ENCODE peak calls at places on chromosomes 11 and 22, in five cellular contexts. One of them, this sample, is unnamed.

GRCh38 chr11:3074912-3075589 is 17.8 kb upstream of the CARS1 start:
- DNase-seq in suprapubic skin: no peak
- DNase-seq in IMR-90: no peak
- DNase-seq in Peyer's patch: no peak
- DNase-seq in colonic mucosa: peak; percentile 65
- DNase-seq in this sample: peak; percentile 21

GRCh38 chr11:94141511-94142307 is 13.1 kb downstream of the PANX1 start:
- DNase-seq in suprapubic skin: no peak
- DNase-seq in IMR-90: no peak
- DNase-seq in Peyer's patch: no peak
- DNase-seq in colonic mucosa: no peak
- DNase-seq in this sample: no peak

GRCh38 chr22:36599771-36600170 is 70.8 kb upstream of the EIF3D start:
- DNase-seq in suprapubic skin: no peak
- DNase-seq in IMR-90: no peak
- DNase-seq in Peyer's patch: no peak
- DNase-seq in colonic mucosa: no peak
- DNase-seq in this sample: no peak

GRCh38 chr22:42933783-42934144 is 76.7 kb upstream of the ARFGAP3 start:
- DNase-seq in suprapubic skin: no peak
- DNase-seq in IMR-90: peak; percentile 97
- DNase-seq in Peyer's patch: no peak
- DNase-seq in colonic mucosa: no peak
- DNase-seq in this sample: peak; percentile 77

GRCh38 chr22:28426346-28427132 is 253.1 kb downstream of the TTC28 start:
- DNase-seq in suprapubic skin: no peak
- DNase-seq in IMR-90: peak; percentile 52
- DNase-seq in Peyer's patch: no peak
- DNase-seq in colonic mucosa: no peak
- DNase-seq in this sample: no peak

GRCh38 chr11:64052436-64052835 is 16.7 kb downstream of the FLRT1 start:
- DNase-seq in suprapubic skin: no peak
- DNase-seq in IMR-90: no peak
- DNase-seq in Peyer's patch: no peak
- DNase-seq in colonic mucosa: no peak
- DNase-seq in this sample: no peak

GRCh38 chr11:60939301-60939700 is 12.7 kb downstream of the SLC15A3 start:
- DNase-seq in suprapubic skin: no peak
- DNase-seq in IMR-90: no peak
- DNase-seq in Peyer's patch: no peak
- DNase-seq in colonic mucosa: no peak
- DNase-seq in this sample: no peak

GRCh38 chr22:24952837-24953293 is 349 bp downstream of the KIAA1671 start:
- DNase-seq in suprapubic skin: peak; percentile 77
- DNase-seq in IMR-90: peak; percentile 7
- DNase-seq in Peyer's patch: no peak
- DNase-seq in colonic mucosa: peak; percentile 59
- DNase-seq in this sample: no peak

GRCh38 chr11:131504199-131504949 is 134.0 kb downstream of the NTM start:
- DNase-seq in suprapubic skin: no peak
- DNase-seq in IMR-90: no peak
- DNase-seq in Peyer's patch: no peak
- DNase-seq in colonic mucosa: no peak
- DNase-seq in this sample: no peak

GRCh38 chr11:80980221-80980620 is 1539.4 kb upstream of the TENM4 start:
- DNase-seq in suprapubic skin: no peak
- DNase-seq in IMR-90: no peak
- DNase-seq in Peyer's patch: no peak
- DNase-seq in colonic mucosa: no peak
- DNase-seq in this sample: peak; percentile 58

GRCh38 chr22:42335839-42336378 is 65.5 kb upstream of the TCF20 start:
- DNase-seq in suprapubic skin: no peak
- DNase-seq in IMR-90: no peak
- DNase-seq in Peyer's patch: no peak
- DNase-seq in colonic mucosa: peak; percentile 38
- DNase-seq in this sample: no peak

GRCh38 chr11:128157423-128158298 is 429.7 kb downstream of the ETS1 start:
- DNase-seq in suprapubic skin: no peak
- DNase-seq in IMR-90: peak; percentile 78
- DNase-seq in Peyer's patch: peak; percentile 55
- DNase-seq in colonic mucosa: peak; percentile 60
- DNase-seq in this sample: no peak

GRCh38 chr11:126748097-126748756 is 252.3 kb downstream of the KIRREL3 start:
- DNase-seq in suprapubic skin: no peak
- DNase-seq in IMR-90: no peak
- DNase-seq in Peyer's patch: no peak
- DNase-seq in colonic mucosa: no peak
- DNase-seq in this sample: no peak

GRCh38 chr11:1531961-1532586 is 40.0 kb downstream of the DUSP8 start:
- DNase-seq in suprapubic skin: no peak
- DNase-seq in IMR-90: no peak
- DNase-seq in Peyer's patch: no peak
- DNase-seq in colonic mucosa: no peak
- DNase-seq in this sample: no peak

GRCh38 chr11:13207270-13207664 is 70.3 kb upstream of the BMAL1 start:
- DNase-seq in suprapubic skin: no peak
- DNase-seq in IMR-90: no peak
- DNase-seq in Peyer's patch: no peak
- DNase-seq in colonic mucosa: no peak
- DNase-seq in this sample: no peak

GRCh38 chr11:103494491-103494890 is 385.3 kb downstream of the DYNC2H1 start:
- DNase-seq in suprapubic skin: no peak
- DNase-seq in IMR-90: no peak
- DNase-seq in Peyer's patch: no peak
- DNase-seq in colonic mucosa: no peak
- DNase-seq in this sample: no peak

GRCh38 chr22:44764974-44765373 is 12.6 kb downstream of the ARHGAP8 start:
- DNase-seq in suprapubic skin: no peak
- DNase-seq in IMR-90: no peak
- DNase-seq in Peyer's patch: no peak
- DNase-seq in colonic mucosa: no peak
- DNase-seq in this sample: no peak

GRCh38 chr11:60615497-60615896 is 83.9 kb upstream of the MS4A8 start:
- DNase-seq in suprapubic skin: no peak
- DNase-seq in IMR-90: no peak
- DNase-seq in Peyer's patch: no peak
- DNase-seq in colonic mucosa: no peak
- DNase-seq in this sample: no peak

GRCh38 chr22:25449781-25450317 is 114.6 kb upstream of the GRK3 start:
- DNase-seq in suprapubic skin: no peak
- DNase-seq in IMR-90: no peak
- DNase-seq in Peyer's patch: no peak
- DNase-seq in colonic mucosa: no peak
- DNase-seq in this sample: no peak

GRCh38 chr11:13620063-13620462 is 48.4 kb upstream of the FAR1 start:
- DNase-seq in suprapubic skin: no peak
- DNase-seq in IMR-90: no peak
- DNase-seq in Peyer's patch: no peak
- DNase-seq in colonic mucosa: no peak
- DNase-seq in this sample: no peak

GRCh38 chr11:3022982-3023381 is 30.9 kb upstream of the NAP1L4 start:
- DNase-seq in suprapubic skin: no peak
- DNase-seq in IMR-90: peak; percentile 49
- DNase-seq in Peyer's patch: no peak
- DNase-seq in colonic mucosa: no peak
- DNase-seq in this sample: no peak

GRCh38 chr11:63761173-63761572 is 7.4 kb downstream of the ZFTA start:
- DNase-seq in suprapubic skin: no peak
- DNase-seq in IMR-90: no peak
- DNase-seq in Peyer's patch: no peak
- DNase-seq in colonic mucosa: no peak
- DNase-seq in this sample: no peak

GRCh38 chr11:12243511-12243910 is 133.1 kb downstream of the MICAL2 start:
- DNase-seq in suprapubic skin: no peak
- DNase-seq in IMR-90: no peak
- DNase-seq in Peyer's patch: no peak
- DNase-seq in colonic mucosa: no peak
- DNase-seq in this sample: no peak

GRCh38 chr11:12165237-12165875 is 55.0 kb downstream of the MICAL2 start:
- DNase-seq in suprapubic skin: no peak
- DNase-seq in IMR-90: no peak
- DNase-seq in Peyer's patch: no peak
- DNase-seq in colonic mucosa: no peak
- DNase-seq in this sample: no peak

GRCh38 chr11:68959465-68960298 is 21.1 kb downstream of the MRGPRD start:
- DNase-seq in suprapubic skin: no peak
- DNase-seq in IMR-90: no peak
- DNase-seq in Peyer's patch: no peak
- DNase-seq in colonic mucosa: no peak
- DNase-seq in this sample: no peak

GRCh38 chr11:68958211-68958610 is 22.6 kb downstream of the MRGPRD start:
- DNase-seq in suprapubic skin: no peak
- DNase-seq in IMR-90: no peak
- DNase-seq in Peyer's patch: no peak
- DNase-seq in colonic mucosa: no peak
- DNase-seq in this sample: no peak

GRCh38 chr11:68956547-68957254 is 24.1 kb downstream of the MRGPRD start:
- DNase-seq in suprapubic skin: no peak
- DNase-seq in IMR-90: no peak
- DNase-seq in Peyer's patch: no peak
- DNase-seq in colonic mucosa: no peak
- DNase-seq in this sample: no peak

GRCh38 chr11:68954970-68955958 is 25.5 kb downstream of the MRGPRD start:
- DNase-seq in suprapubic skin: no peak
- DNase-seq in IMR-90: peak; percentile 45
- DNase-seq in Peyer's patch: no peak
- DNase-seq in colonic mucosa: peak; percentile 73
- DNase-seq in this sample: no peak

DNA sequence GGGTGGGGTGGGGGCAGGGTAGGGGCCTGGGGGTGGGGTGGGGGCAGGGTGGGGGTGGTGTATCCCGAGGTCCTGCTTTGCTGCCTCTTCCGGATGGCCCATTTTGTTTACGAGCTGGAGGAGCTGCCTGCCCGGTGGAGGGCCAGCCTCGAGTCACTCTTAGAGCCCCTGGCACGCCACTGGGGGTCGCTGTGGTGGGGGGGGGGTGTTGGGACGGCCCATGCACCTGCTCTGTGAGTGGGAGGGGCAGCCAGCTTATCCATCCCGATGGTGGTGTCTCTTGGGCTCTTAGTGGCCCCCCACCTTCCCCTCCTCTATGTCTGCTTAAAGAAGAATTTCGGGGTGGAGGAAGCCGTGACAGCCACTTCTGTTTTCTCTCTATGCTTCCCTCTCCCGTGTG is 24.6 kb downstream of the MRGPRD start:
- DNase-seq in suprapubic skin: no peak
- DNase-seq in IMR-90: no peak
- DNase-seq in Peyer's patch: no peak
- DNase-seq in colonic mucosa: no peak
- DNase-seq in this sample: no peak
- TF ChIP-seq CTCF in suprapubic skin: peak; percentile 17
- TF ChIP-seq CTCF in IMR-90: peak; percentile 30
- TF ChIP-seq CTCF in Peyer's patch: peak; percentile 26
- TF ChIP-seq CTCF in colonic mucosa: no peak
- TF ChIP-seq CTCF in this sample: peak; percentile 43

DNA sequence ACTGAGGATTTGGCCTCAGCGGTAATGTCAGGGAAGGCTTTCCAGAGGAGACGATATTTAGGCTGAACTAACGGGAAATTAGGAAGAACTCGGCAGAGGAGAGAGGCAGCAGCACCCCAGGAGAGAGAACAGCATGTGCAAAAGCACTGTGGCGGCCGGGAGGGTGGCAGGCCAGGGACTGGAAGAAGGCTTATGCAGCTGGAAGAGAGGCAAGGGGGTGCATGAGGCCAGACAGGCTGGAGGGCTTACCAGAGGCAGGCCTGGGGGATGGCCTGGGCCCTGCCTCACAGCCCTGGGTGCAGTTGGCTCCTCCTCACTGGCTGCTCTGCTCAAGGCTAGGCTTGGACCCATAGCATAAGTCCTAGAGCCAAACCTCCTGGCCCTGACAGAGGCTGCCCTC is 7.7 kb upstream of the NPAS4 start:
- DNase-seq in suprapubic skin: no peak
- DNase-seq in IMR-90: no peak
- DNase-seq in Peyer's patch: no peak
- DNase-seq in colonic mucosa: no peak
- DNase-seq in this sample: no peak
- H3K4me3 ChIP-seq in suprapubic skin: no peak overlapping the region
- H3K4me3 ChIP-seq in IMR-90: no peak overlapping the region
- H3K4me3 ChIP-seq in Peyer's patch: no peak overlapping the region
- H3K4me3 ChIP-seq in colonic mucosa: no peak overlapping the region
- H3K4me3 ChIP-seq in this sample: no peak overlapping the region

GRCh38 chr11:65871811-65872548 is 620 bp downstream of the EFEMP2 start:
- DNase-seq in suprapubic skin: no peak
- DNase-seq in IMR-90: no peak
- DNase-seq in Peyer's patch: no peak
- DNase-seq in colonic mucosa: no peak
- DNase-seq in this sample: no peak

GRCh38 chr11:65868907-65869306 is 3.7 kb downstream of the EFEMP2 start:
- DNase-seq in suprapubic skin: no peak
- DNase-seq in IMR-90: no peak
- DNase-seq in Peyer's patch: no peak
- DNase-seq in colonic mucosa: no peak
- DNase-seq in this sample: no peak

GRCh38 chr11:65869643-65870306 is 2.8 kb downstream of the EFEMP2 start:
- DNase-seq in suprapubic skin: no peak
- DNase-seq in IMR-90: no peak
- DNase-seq in Peyer's patch: no peak
- DNase-seq in colonic mucosa: no peak
- DNase-seq in this sample: no peak

GRCh38 chr11:65870706-65871681 is 1.6 kb downstream of the EFEMP2 start:
- DNase-seq in suprapubic skin: no peak
- DNase-seq in IMR-90: no peak
- DNase-seq in Peyer's patch: no peak
- DNase-seq in colonic mucosa: no peak
- DNase-seq in this sample: no peak

DNA sequence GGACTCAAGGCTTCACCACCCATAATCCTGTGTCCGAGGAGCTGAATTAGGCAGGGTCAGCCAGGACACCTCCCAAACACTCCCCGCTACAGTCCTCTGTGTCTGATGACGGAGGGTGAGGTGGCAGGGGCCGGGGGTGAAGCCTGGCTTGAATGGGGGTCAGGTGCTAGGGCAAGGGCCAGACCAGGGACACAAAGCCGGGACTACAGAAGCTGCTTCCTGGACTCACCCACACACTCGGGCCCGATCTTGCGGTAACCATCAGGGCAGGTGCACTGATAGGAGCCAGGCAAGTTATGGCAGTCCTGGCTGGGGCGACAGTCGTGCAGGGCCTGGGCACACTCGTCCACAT is 2.3 kb downstream of the EFEMP2 start:
- DNase-seq in suprapubic skin: no peak
- DNase-seq in IMR-90: no peak
- DNase-seq in Peyer's patch: no peak
- DNase-seq in colonic mucosa: no peak
- DNase-seq in this sample: no peak
- H3K36me3 ChIP-seq in suprapubic skin: peaks cover 24% of the 10 kb centered on the region
- H3K36me3 ChIP-seq in IMR-90: peaks cover 56% of the 10 kb centered on the region
- H3K36me3 ChIP-seq in Peyer's patch: no peaks in the 10 kb centered on the region
- H3K36me3 ChIP-seq in colonic mucosa: no peaks in the 10 kb centered on the region
- H3K36me3 ChIP-seq in this sample: peaks cover 6% of the 10 kb centered on the region

DNA sequence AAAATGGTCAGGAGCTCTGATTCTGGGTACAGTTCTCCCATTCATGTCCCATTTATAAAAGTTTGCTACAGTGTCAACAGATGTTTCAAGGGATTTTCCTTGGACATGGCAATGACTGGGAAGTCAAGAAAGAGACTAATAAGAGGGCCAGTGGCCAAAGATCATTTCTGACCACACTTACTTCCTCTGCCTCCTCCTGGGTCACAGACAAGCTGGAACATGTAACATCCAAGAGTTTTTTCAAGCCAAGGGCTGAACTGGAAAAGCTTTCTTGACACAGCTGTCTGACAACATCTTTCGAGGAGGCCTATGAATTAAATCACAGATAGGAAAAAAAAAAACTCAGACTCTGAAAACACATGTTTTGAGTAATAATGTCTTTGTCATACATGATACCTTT is 8.7 kb downstream of the COMMD9 start:
- DNase-seq in suprapubic skin: no peak
- DNase-seq in IMR-90: peak; percentile 4
- DNase-seq in Peyer's patch: no peak
- DNase-seq in colonic mucosa: peak; percentile 0
- DNase-seq in this sample: no peak
- TF ChIP-seq CTCF in suprapubic skin: no peak
- TF ChIP-seq CTCF in IMR-90: no peak
- TF ChIP-seq CTCF in Peyer's patch: no peak
- TF ChIP-seq CTCF in colonic mucosa: no peak
- TF ChIP-seq CTCF in this sample: no peak

This sample was measured in kidney epithelial cell.